ENCODE peak calls at places on chromosomes 16 and 17, in four cellular contexts. X is H7, A is mammary epithelial cell, T is kidney epithelial cell. U is an unnamed sample.
A peak's percentile ranks its signal among the peaks of the same experiment; 100 is the strongest.

GRCh38 chr16:86221085-86221484 is 289.2 kb upstream of the FOXF1 start:
- DNase-seq in X (no peak), A (no peak), T (no peak), U (no peak)

GRCh38 chr16:81987706-81988105 is 23.6 kb downstream of the SDR42E1 start:
- DNase-seq in X (no peak), A (peak; percentile 18), T (no peak), U (no peak)

GRCh38 chr17:15900871-15901270 is 44.1 kb upstream of the ADORA2B start:
- DNase-seq in X (no peak), A (no peak), T (no peak), U (peak; percentile 44)

GRCh38 chr17:13940858-13941665 is 128.2 kb upstream of the COX10 start:
- DNase-seq in X (no peak), A (peak; percentile 35), T (no peak), U (peak; percentile 73)

GRCh38 chr17:36118477-36119353 is 15.1 kb downstream of the CCL4 start:
- DNase-seq in X (no peak), A (no peak), T (no peak), U (no peak)

GRCh38 chr16:88673685-88674398 is 11.0 kb upstream of the MVD start:
- DNase-seq in X (no peak), A (no peak), T (no peak), U (no peak)

GRCh38 chr17:51813166-51813783 is 345.2 kb downstream of the CA10 start:
- DNase-seq in X (no peak), A (no peak), T (no peak), U (no peak)

GRCh38 chr17:31549121-31549524 is 157.6 kb downstream of the RAB11FIP4 start:
- DNase-seq in X (no peak), A (no peak), T (no peak), U (no peak)

GRCh38 chr16:51538707-51539604 is 387.9 kb upstream of the SALL1 start:
- DNase-seq in X (no peak), A (peak; percentile 92), T (peak; percentile 96), U (peak; percentile 65)

GRCh38 chr17:35872581-35872980 is 3.9 kb upstream of the HEATR9 start:
- DNase-seq in X (no peak), A (no peak), T (no peak), U (no peak)

GRCh38 chr17:57486416-57486815 is 230.1 kb downstream of the MSI2 start:
- DNase-seq in X (no peak), A (no peak), T (no peak), U (no peak)

GRCh38 chr17:73315481-73315880 is 3.7 kb upstream of the CDC42EP4 start:
- DNase-seq in X (no peak), A (no peak), T (no peak), U (peak; percentile 38)

GRCh38 chr17:36747861-36748260 is 146.5 kb downstream of the MRM1 start:
- DNase-seq in X (no peak), A (no peak), T (no peak), U (no peak)

GRCh38 chr17:68399638-68400403 is 57.5 kb downstream of the WIPI1 start:
- DNase-seq in X (no peak), A (peak; percentile 33), T (no peak), U (peak; percentile 52)

GRCh38 chr16:2486645-2487516 is 12.0 kb downstream of the TBC1D24 start:
- DNase-seq in X (peak; percentile 89), A (no peak), T (no peak), U (no peak)

GRCh38 chr16:87761020-87761506 is 4.7 kb downstream of the KLHDC4 start:
- DNase-seq in X (no peak), A (no peak), T (no peak), U (no peak)

GRCh38 chr16:82945420-82946096 is 318.8 kb downstream of the CDH13 start:
- DNase-seq in X (no peak), A (no peak), T (no peak), U (no peak)

GRCh38 chr17:76270770-76271668 is 5.9 kb downstream of the UBALD2 start:
- DNase-seq in X (peak; percentile 53), A (no peak), T (no peak), U (no peak)

GRCh38 chr16:5903153-5903552 is 805.6 kb upstream of the EEF2KMT start:
- DNase-seq in X (no peak), A (peak; percentile 85), T (no peak), U (no peak)

GRCh38 chr16:88723507-88723887 is 17.2 kb downstream of the CTU2 start:
- DNase-seq in X (no peak), A (no peak), T (no peak), U (no peak)

GRCh38 chr17:82480345-82480744 is 21.8 kb downstream of the NARF start:
- DNase-seq in X (no peak), A (no peak), T (no peak), U (no peak)

GRCh38 chr17:8552582-8553320 is 77.8 kb downstream of the MYH10 start:
- DNase-seq in X (no peak), A (peak; percentile 90), T (no peak), U (no peak)

GRCh38 chr17:59693582-59693981 is 13.6 kb downstream of the PTRH2 start:
- DNase-seq in X (no peak), A (no peak), T (no peak), U (no peak)
- H3K36me3 ChIP-seq in X (peaks cover 28% of the 10 kb centered on the region), A (peaks cover 58% of the 10 kb centered on the region), T (peaks cover 4% of the 10 kb centered on the region), U (peaks cover 94% of the 10 kb centered on the region)

GRCh38 chr16:56708821-56709685 is 20.9 kb upstream of the NUP93 start:
- DNase-seq in X (no peak), A (no peak), T (no peak), U (peak; percentile 50)
- H3K36me3 ChIP-seq in X (no peaks in the 10 kb centered on the region), A (no peaks in the 10 kb centered on the region), T (no peaks in the 10 kb centered on the region), U (no peaks in the 10 kb centered on the region)

DNA sequence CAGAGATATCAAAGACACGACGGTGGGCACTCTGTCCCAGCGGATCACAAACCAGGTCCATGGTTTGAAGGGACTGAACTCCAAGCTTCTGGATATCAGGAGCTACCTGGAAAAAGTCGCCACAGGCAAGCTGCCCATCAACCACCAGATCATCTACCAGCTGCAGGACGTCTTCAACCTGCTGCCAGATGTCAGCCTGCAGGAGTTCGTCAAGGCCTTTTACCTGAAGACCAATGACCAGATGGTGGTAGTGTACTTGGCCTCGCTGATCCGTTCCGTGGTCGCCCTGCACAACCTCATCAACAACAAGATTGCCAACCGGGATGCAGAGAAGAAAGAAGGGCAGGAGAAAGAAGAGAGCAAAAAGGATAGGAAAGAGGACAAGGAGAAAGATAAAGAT is 8.7 kb downstream of the PSMD7 start:
- DNase-seq in X (no peak), A (no peak), T (no peak), U (no peak)
- H3K36me3 ChIP-seq in X (peaks cover 46% of the 10 kb centered on the region), A (peaks cover 48% of the 10 kb centered on the region), T (peaks cover 2% of the 10 kb centered on the region), U (peaks cover 69% of the 10 kb centered on the region)

GRCh38 chr16:9348912-9349311 is 257.5 kb downstream of the HAPSTR1 start:
- DNase-seq in X (no peak), A (no peak), T (no peak), U (no peak)
- H3K36me3 ChIP-seq in X (no peaks in the 10 kb centered on the region), A (no peaks in the 10 kb centered on the region), T (no peaks in the 10 kb centered on the region), U (no peaks in the 10 kb centered on the region)

GRCh38 chr17:78399028-78399692 is 20.7 kb downstream of the PGS1 start:
- DNase-seq in X (no peak), A (no peak), T (no peak), U (no peak)

GRCh38 chr17:78399693-78400144 is 21.3 kb downstream of the PGS1 start:
- DNase-seq in X (no peak), A (peak; percentile 88), T (no peak), U (no peak)

GRCh38 chr17:78400581-78401240 is 22.3 kb downstream of the PGS1 start:
- DNase-seq in X (no peak), A (peak; percentile 85), T (no peak), U (no peak)

GRCh38 chr17:78401891-78402290 is 23.4 kb downstream of the PGS1 start:
- DNase-seq in X (no peak), A (no peak), T (no peak), U (no peak)

DNA sequence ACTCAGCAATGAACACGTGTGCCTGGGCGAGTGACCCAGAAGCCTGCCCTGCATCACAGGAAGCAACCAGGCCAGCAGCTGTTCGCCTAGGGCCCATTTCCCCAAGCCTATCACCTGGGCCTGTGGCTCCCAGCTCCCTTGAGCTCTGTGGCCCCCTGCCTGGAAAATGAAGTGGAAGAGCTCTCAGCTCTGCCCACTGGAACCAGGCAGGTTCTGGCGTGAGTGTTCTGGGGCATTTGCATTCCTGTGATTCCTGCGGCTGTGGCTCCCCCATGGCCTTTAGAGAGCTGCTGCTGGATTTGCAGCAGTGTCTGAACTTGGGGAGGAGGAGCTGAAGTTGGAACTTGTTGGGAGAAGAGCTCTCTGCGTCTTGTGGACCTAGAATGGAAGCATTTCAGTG is 22.8 kb downstream of the PGS1 start:
- DNase-seq in X (no peak), A (peak; percentile 85), T (no peak), U (no peak)
- H3K36me3 ChIP-seq in X (peaks cover 55% of the 10 kb centered on the region), A (peaks cover 23% of the 10 kb centered on the region), T (peaks cover 11% of the 10 kb centered on the region), U (peaks cover 86% of the 10 kb centered on the region)

U was measured in endodermal cell.